ENCODE peak calls at places on chromosomes 2 and 18, in six cellular contexts. W is ovary, B is sigmoid colon, A is transverse colon, R is HepG2, T is K562. Z is an unnamed sample.

GRCh38 chr18:68186039-68186438 is 528.9 kb downstream of the TMX3 start:
- DNase-seq in W (no peak), T (no peak), A (no peak), B (no peak), R (no peak), Z (no peak)

GRCh38 chr2:71779306-71779855 is 326.0 kb downstream of the DYSF start:
- DNase-seq in W (peak; percentile 19), T (no peak), R (no peak), A (no peak), B (no peak), Z (no peak)

GRCh38 chr2:163185160-163185559 is 346.6 kb upstream of the KCNH7 start:
- DNase-seq in T (no peak), R (no peak), W (no peak), A (no peak), B (no peak), Z (no peak)

GRCh38 chr18:23671564-23671963 is 8.9 kb upstream of the ANKRD29 start:
- DNase-seq in T (no peak), A (no peak), R (no peak), W (no peak), B (peak; percentile 26), Z (no peak)

GRCh38 chr18:4358618-4359017 is 96.5 kb downstream of the DLGAP1 start:
- DNase-seq in A (no peak), T (no peak), R (no peak), W (no peak), B (no peak), Z (no peak)

GRCh38 chr2:227389661-227390060 is 1.9 kb upstream of the SCYGR1 start:
- DNase-seq in W (no peak), B (no peak), T (no peak), R (no peak), A (no peak), Z (no peak)

GRCh38 chr2:47038656-47039501 is 116.2 kb downstream of the STPG4 start:
- DNase-seq in W (no peak), R (no peak), T (peak; percentile 6), A (no peak), B (no peak), Z (no peak)

GRCh38 chr2:10145519-10146357 is 23.2 kb downstream of the RRM2 start:
- DNase-seq in A (no peak), W (no peak), B (no peak), R (no peak), T (no peak), Z (no peak)

GRCh38 chr2:197209742-197210408 is 100.7 kb downstream of the ANKRD44 start:
- DNase-seq in W (no peak), R (no peak), A (no peak), T (peak; percentile 20), B (no peak), Z (no peak)

GRCh38 chr2:118103963-118104942 is 16.0 kb downstream of the INSIG2 start:
- DNase-seq in T (no peak), B (no peak), A (no peak), W (no peak), R (no peak), Z (no peak)

GRCh38 chr2:111994042-111994441 is 61.0 kb upstream of the TMEM87B start:
- DNase-seq in W (no peak), A (no peak), R (no peak), B (no peak), T (no peak), Z (no peak)
- TF ChIP-seq EP300 in W (no peak), A (no peak), R (no peak), B (no peak), T (no peak), Z (no peak)

GRCh38 chr2:120272763-120273481 is 20.3 kb downstream of the RALB start:
- DNase-seq in R (peak; percentile 95), A (no peak), W (no peak), T (peak; percentile 35), B (no peak), Z (no peak)
- TF ChIP-seq EP300 in R (peak; percentile 75), A (no peak), W (no peak), T (no peak), B (no peak), Z (no peak)

GRCh38 chr2:127070221-127070620 is 36.7 kb downstream of the BIN1 start:
- DNase-seq in B (no peak), W (no peak), T (no peak), A (no peak), R (no peak), Z (no peak)

GRCh38 chr2:127072970-127073369 is 34.0 kb downstream of the BIN1 start:
- DNase-seq in W (peak; percentile 43), A (no peak), B (no peak), T (no peak), R (no peak), Z (no peak)

GRCh38 chr2:127071901-127072328 is 35.0 kb downstream of the BIN1 start:
- DNase-seq in W (no peak), R (peak; percentile 29), A (no peak), T (no peak), B (no peak), Z (no peak)

GRCh38 chr2:127074358-127074757 is 32.6 kb downstream of the BIN1 start:
- DNase-seq in T (no peak), W (no peak), A (no peak), B (no peak), R (no peak), Z (no peak)

DNA sequence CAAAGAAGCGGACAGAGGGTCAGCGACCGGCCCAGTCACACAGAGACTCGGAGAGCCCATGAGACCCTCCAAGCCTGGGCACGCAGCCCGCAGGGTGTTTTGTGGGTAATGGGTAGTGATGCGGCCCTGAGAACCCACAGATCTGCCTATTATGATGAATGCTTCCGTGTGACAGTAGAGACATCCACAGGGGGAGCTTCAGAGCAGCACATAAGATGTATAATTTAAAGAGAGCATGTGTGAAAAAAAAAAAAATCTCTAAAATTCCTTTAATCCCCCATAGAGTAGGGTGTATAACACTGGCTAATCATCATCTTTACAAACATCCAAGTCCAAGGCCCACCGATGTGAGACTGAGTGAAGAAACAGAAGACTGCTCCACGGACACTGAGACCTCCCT is 34.6 kb downstream of the BIN1 start:
- DNase-seq in B (no peak), R (no peak), A (no peak), W (no peak), T (no peak), Z (no peak)
- TF ChIP-seq EP300 in B (no peak), R (no peak), A (no peak), W (no peak), T (no peak), Z (no peak)

GRCh38 chr2:21814588-21815192 is 690.9 kb downstream of the TDRD15 start:
- DNase-seq in R (no peak), A (no peak), B (no peak), T (no peak), W (no peak), Z (no peak)
- TF ChIP-seq EP300 in R (no peak), A (no peak), B (no peak), T (no peak), W (no peak), Z (no peak)